ENCODE peak calls at places on chromosomes 6 and 20, in six cellular contexts. C is prostate gland, Z is stomach, W is ovary, J is K562, M is tibial nerve. I is an unnamed sample.

GRCh38 chr6:25447570-25447929 is 168.4 kb downstream of the CARMIL1 start:
- DNase-seq in W (no peak), M (no peak), J (no peak), Z (no peak), C (peak; percentile 23), I (no peak)

GRCh38 chr20:25499855-25500434 is 85.4 kb downstream of the NINL start:
- DNase-seq in W (peak; percentile 25), J (no peak), Z (no peak), C (no peak), M (no peak), I (no peak)

GRCh38 chr6:89944826-89945407 is 50.6 kb downstream of the GJA10 start:
- DNase-seq in J (no peak), C (no peak), Z (no peak), M (no peak), W (no peak), I (no peak)

GRCh38 chr6:144055121-144055931 is 40.0 kb downstream of the SF3B5 start:
- DNase-seq in J (no peak), M (no peak), C (no peak), W (no peak), Z (no peak), I (no peak)

GRCh38 chr6:44219053-44219814 is 2.5 kb downstream of the MYMX start:
- DNase-seq in W (peak; percentile 88), J (peak; percentile 85), C (peak; percentile 54), Z (peak; percentile 88), M (peak; percentile 69), I (peak; percentile 89)

GRCh38 chr20:4112490-4113420 is 97.4 kb upstream of the RNF24 start:
- DNase-seq in J (no peak), W (peak; percentile 82), M (peak; percentile 35), C (peak; percentile 57), Z (peak; percentile 86), I (peak; percentile 80)

GRCh38 chr20:58184063-58184462 is 44.4 kb downstream of the ANKRD60 start:
- DNase-seq in M (no peak), W (no peak), J (no peak), Z (no peak), C (no peak), I (no peak)

GRCh38 chr6:10554826-10555225 is 33.7 kb downstream of the GCNT2 start:
- DNase-seq in C (no peak), M (no peak), W (no peak), J (no peak), Z (no peak), I (no peak)

DNA sequence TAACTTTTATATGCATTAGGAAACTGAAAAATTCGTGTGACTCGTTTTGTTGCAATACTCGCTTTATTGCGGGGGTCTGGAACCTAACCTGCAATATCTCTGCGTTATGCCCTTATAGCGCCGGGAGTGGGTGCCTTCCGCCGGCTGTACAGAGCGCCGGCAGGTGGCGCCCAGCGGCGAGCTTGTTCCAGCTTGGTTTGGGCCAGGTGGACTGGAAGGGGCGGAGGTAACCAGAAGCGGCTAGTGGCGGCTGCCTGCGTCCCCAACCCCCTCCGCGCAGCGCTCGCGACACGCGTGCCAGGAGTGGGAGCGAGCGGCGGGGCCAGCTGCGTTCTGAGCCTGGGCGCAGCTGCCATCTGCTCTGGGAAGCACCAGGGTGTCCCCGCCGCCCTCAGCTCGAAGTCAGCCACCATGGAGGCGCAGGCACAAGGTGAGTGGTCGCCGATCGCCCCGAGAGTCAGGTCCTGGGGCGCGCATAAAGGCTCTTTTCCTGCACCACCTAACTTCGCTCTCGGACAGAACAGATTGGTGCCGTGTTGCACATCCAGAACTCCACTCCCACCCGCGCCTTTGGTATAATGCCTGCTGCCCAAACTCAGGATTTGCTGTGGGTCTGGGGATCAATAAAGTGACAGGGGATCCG is at the start of gene TPD52L1:
- DNase-seq in J (peak; percentile 88), C (peak; percentile 85), Z (peak; percentile 87), W (peak; percentile 84), M (peak; percentile 30), I (peak; percentile 91)
- TF ChIP-seq POLR2A in J (peak; percentile 70), C (peak; percentile 44), Z (no peak), W (no peak), M (no peak), I (peak; percentile 79)

GRCh38 chr20:50112512-50113419 is at the start of gene UBE2V1:
- DNase-seq in Z (peak; percentile 94), J (peak; percentile 97), C (peak; percentile 89), M (peak; percentile 84), W (peak; percentile 93), I (peak; percentile 95)
- H3K4me1 ChIP-seq in Z (peaks cover 62% of the 10 kb centered on the region), J (peaks cover 59% of the 10 kb centered on the region), C (peaks cover 21% of the 10 kb centered on the region), M (peaks cover 51% of the 10 kb centered on the region), W (peaks cover 10% of the 10 kb centered on the region), I (peaks cover 73% of the 10 kb centered on the region)

GRCh38 chr20:17226410-17227198 is at the start of gene PCSK2:
- DNase-seq in Z (peak; percentile 34), W (peak; percentile 89), J (peak; percentile 40), M (peak; percentile 23), C (no peak), I (peak; percentile 70)

GRCh38 chr20:17228624-17229061 is 1.8 kb downstream of the PCSK2 start:
- DNase-seq in Z (no peak), C (no peak), M (no peak), W (peak; percentile 59), J (no peak), I (no peak)

GRCh38 chr20:17229256-17229655 is 2.4 kb downstream of the PCSK2 start:
- DNase-seq in C (no peak), J (no peak), M (no peak), Z (no peak), W (no peak), I (no peak)

GRCh38 chr20:17227199-17227535 is 327 bp downstream of the PCSK2 start:
- DNase-seq in J (no peak), M (no peak), C (no peak), Z (no peak), W (no peak), I (no peak)

DNA sequence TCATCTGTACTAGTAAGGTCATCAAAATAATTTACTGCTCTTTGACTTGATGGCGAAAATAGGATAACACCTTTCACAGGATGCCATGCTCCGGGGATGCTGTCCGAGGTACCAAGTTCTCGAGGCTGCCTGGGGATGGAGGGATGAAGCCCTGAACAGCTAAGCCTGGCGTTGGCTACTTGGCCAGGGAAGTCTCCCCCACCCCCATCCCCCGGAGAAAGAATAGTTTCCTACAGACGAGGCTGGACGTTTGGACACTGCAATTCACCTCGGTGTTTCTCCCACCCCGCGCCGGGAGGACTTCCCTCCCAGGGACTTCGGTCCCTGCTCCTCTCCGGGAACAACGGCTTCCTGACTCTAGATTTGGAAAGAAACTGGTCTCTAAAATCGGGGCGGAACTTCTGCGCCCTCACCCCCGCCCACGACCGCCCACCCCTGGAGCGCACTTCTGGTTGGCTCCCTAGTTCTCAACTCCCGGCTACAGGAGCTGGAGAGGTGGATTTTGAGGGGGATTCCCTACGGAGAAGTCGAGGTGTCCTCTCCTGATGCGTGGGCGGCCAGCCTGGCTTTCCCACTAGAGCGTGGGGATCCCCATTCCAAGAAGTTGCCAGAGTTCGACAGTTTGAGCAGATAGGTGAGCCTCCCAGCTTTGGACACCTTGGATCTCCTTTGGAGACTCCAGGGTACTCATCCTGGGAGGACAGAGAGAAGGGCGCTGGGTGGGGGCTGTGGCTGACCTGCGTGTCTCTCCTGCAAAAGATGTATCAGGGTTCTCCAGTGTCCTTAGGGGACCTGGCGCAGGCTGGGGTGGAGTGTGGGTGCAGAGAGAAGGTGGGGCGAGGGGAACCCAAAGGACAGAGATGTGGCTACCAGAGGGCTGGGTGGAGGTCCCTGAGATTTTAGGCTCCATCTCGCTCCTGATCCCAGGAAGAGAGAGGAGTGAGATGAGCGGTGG is 1.1 kb downstream of the PCSK2 start:
- DNase-seq in W (peak; percentile 51), Z (no peak), M (no peak), J (no peak), C (no peak), I (peak; percentile 6)
- H3K4me3 ChIP-seq in W (peak overlapping the region; percentile 22), Z (peak overlapping the region; percentile 6), M (peak overlapping the region; percentile 51), J (no peak overlapping the region), C (no peak overlapping the region), I (no peak overlapping the region)

GRCh38 chr20:62972270-62973032 is 19.9 kb downstream of the SLC17A9 start:
- DNase-seq in M (peak; percentile 80), C (peak; percentile 77), J (peak; percentile 89), Z (peak; percentile 90), W (peak; percentile 90), I (peak; percentile 90)
- TF ChIP-seq POLR2A in M (no peak), C (no peak), J (no peak), Z (no peak), W (no peak), I (no peak)

DNA sequence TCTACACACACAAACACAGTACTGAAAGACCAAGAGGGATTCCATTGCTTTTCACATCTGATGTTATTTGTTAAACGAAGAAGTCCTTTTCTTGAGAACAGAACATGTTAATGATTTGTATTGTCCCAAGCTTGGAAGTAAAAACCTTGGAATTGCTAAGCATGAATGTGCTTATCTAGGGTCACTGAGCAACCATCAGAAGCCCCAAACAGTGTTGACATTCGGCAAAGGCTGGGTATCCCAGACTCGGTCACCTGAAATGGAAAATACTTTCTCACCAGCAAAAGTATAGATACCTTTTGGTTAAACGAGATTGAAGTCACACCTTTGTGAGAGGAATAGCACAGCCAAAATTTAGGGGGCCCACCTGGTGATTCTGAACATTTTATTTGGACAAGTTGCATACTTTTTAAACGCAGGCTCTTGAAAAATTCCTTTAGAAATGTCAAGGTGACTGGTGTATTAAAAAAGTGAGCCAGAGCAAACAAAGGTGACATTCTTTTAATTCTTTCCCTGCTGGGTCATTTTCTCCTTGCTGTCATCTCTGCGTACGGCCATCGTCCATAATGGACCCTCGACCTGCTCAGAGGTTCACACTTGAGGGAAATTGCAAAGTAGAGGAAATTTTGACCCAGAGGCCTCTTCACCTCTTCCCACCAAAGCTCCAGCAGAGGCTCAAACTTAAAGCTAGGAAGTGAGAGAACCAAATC is 95.8 kb upstream of the FOXA2 start:
- DNase-seq in J (no peak), Z (no peak), M (no peak), W (no peak), C (no peak), I (no peak)
- H3K4me1 ChIP-seq in J (peaks cover 7% of the 10 kb centered on the region), Z (no peaks in the 10 kb centered on the region), M (no peaks in the 10 kb centered on the region), W (no peaks in the 10 kb centered on the region), C (no peaks in the 10 kb centered on the region), I (peaks cover 16% of the 10 kb centered on the region)

I was measured in body of pancreas.